ENCODE peak calls at places on chromosome 16, in five cellular contexts. Y, H, W, T and J are unnamed samples.
A peak's percentile ranks its signal among the peaks of the same experiment; 100 is the strongest.

GRCh38 chr16:27639588-27640276 is 89.8 kb downstream of the KATNIP start:
- DNase-seq in W (no peak), H (no peak), Y (peak; percentile 8), T (peak; percentile 32), J (no peak)

GRCh38 chr16:57299009-57299718 is 14.7 kb upstream of the PLLP start:
- DNase-seq in H (no peak), T (peak; percentile 40), Y (no peak), W (peak; percentile 73), J (no peak)

GRCh38 chr16:648071-648785 is 937 bp upstream of the WDR90 start:
- DNase-seq in H (no peak), T (no peak), Y (no peak), W (no peak), J (no peak)

GRCh38 chr16:8863594-8864424 is 5.0 kb downstream of the CARHSP1 start:
- DNase-seq in T (no peak), H (peak; percentile 45), W (peak; percentile 61), Y (no peak), J (no peak)

GRCh38 chr16:48426244-48427135 is 41.3 kb upstream of the SIAH1 start:
- DNase-seq in W (no peak), H (no peak), Y (no peak), T (no peak), J (no peak)

GRCh38 chr16:24993722-24994686 is 21.2 kb downstream of the ARHGAP17 start:
- DNase-seq in W (no peak), Y (peak; percentile 65), H (no peak), T (no peak), J (no peak)

GRCh38 chr16:15899538-15900100 is 11.2 kb upstream of the CEP20 start:
- DNase-seq in T (no peak), H (no peak), W (no peak), Y (peak; percentile 17), J (no peak)

GRCh38 chr16:20726661-20727060 is 15.0 kb downstream of the THUMPD1 start:
- DNase-seq in Y (no peak), T (no peak), W (no peak), H (no peak), J (no peak)

GRCh38 chr16:5793556-5793955 is 696.0 kb upstream of the EEF2KMT start:
- DNase-seq in W (no peak), Y (no peak), H (no peak), T (no peak), J (no peak)